ENCODE peak calls at places on chromosomes 13 and 19, in ten cellular contexts. H, B, X, K, U, A, Z, Q, I and C are unnamed samples.

GRCh38 chr19:42561512-42561911 is 33.2 kb downstream of the CEACAM8 start:
- DNase-seq in I (no peak), U (no peak), B (no peak), Q (no peak), K (no peak), Z (no peak), X (no peak), A (no peak), H (no peak), C (no peak)

GRCh38 chr13:29270536-29271045 is 324.9 kb downstream of the SLC7A1 start:
- DNase-seq in Z (no peak), A (no peak), H (no peak), I (no peak), K (no peak), U (no peak), X (no peak), Q (no peak), B (no peak), C (no peak)

GRCh38 chr19:17117250-17117789 is 41.7 kb downstream of the MYO9B start:
- DNase-seq in K (no peak), B (no peak), U (no peak), X (no peak), H (no peak), Q (no peak), I (no peak), Z (no peak), A (no peak), C (no peak)

GRCh38 chr13:66138172-66138811 is 1091.8 kb downstream of the PCDH9 start:
- DNase-seq in H (no peak), Z (no peak), I (no peak), A (no peak), U (no peak), K (no peak), B (no peak), Q (no peak), X (no peak), C (no peak)

GRCh38 chr13:44747179-44747578 is 171.0 kb upstream of the TSC22D1 start:
- DNase-seq in H (no peak), I (peak; percentile 26), A (peak; percentile 35), B (no peak), X (no peak), U (no peak), Z (no peak), Q (peak; percentile 58), K (no peak), C (no peak)

GRCh38 chr19:39599116-39599515 is 3.2 kb upstream of the LGALS13 start:
- DNase-seq in B (peak; percentile 26), A (no peak), X (no peak), I (no peak), U (peak; percentile 16), Z (no peak), H (no peak), Q (no peak), K (no peak), C (peak; percentile 31)

GRCh38 chr19:50344661-50345318 is 15.6 kb upstream of the KCNC3 start:
- DNase-seq in B (no peak), Z (no peak), I (no peak), Q (no peak), A (no peak), U (no peak), H (peak; percentile 84), X (no peak), K (no peak), C (no peak)

GRCh38 chr13:23921451-23921888 is 24.2 kb upstream of the C1QTNF9B start:
- DNase-seq in B (peak; percentile 16), Z (no peak), X (no peak), A (no peak), K (no peak), U (no peak), I (no peak), Q (peak; percentile 15), H (no peak), C (peak; percentile 44)

GRCh38 chr19:2081873-2082810 is 14.0 kb downstream of the MOB3A start:
- DNase-seq in A (peak; percentile 52), H (peak; percentile 92), K (no peak), X (peak; percentile 64), B (no peak), I (no peak), Z (peak; percentile 50), U (no peak), Q (peak; percentile 56), C (no peak)

GRCh38 chr19:45468159-45468651 is 409 bp downstream of the FOSB start:
- DNase-seq in B (no peak), H (peak; percentile 88), A (peak; percentile 35), Z (peak; percentile 35), U (peak; percentile 24), I (no peak), X (peak; percentile 48), Q (peak; percentile 45), K (peak; percentile 89), C (peak; percentile 73)

GRCh38 chr19:38949580-38950367 is 19.0 kb downstream of the MRPS12 start:
- DNase-seq in Z (peak; percentile 90), Q (peak; percentile 89), K (peak; percentile 90), H (peak; percentile 89), A (peak; percentile 85), X (peak; percentile 76), I (peak; percentile 92), U (peak; percentile 97), B (no peak), C (peak; percentile 70)

GRCh38 chr13:44715287-44716224 is 139.4 kb upstream of the TSC22D1 start:
- DNase-seq in U (peak; percentile 18), X (no peak), A (no peak), H (no peak), Z (no peak), B (no peak), I (no peak), Q (no peak), K (no peak), C (no peak)

GRCh38 chr19:1104452-1105216 is 840 bp downstream of the GPX4 start:
- DNase-seq in H (peak; percentile 93), I (peak; percentile 84), A (peak; percentile 90), K (peak; percentile 88), Z (peak; percentile 69), X (peak; percentile 82), U (peak; percentile 78), B (peak; percentile 70), Q (peak; percentile 78), C (peak; percentile 86)

GRCh38 chr13:82216165-82216564 is 1666.1 kb downstream of the SLITRK1 start:
- DNase-seq in U (no peak), X (no peak), A (no peak), H (no peak), I (no peak), K (no peak), B (no peak), Z (no peak), Q (no peak), C (no peak)
- TF ChIP-seq POLR2A in U (no peak), X (no peak), A (no peak), H (no peak), I (no peak), K (no peak), B (no peak), Z (no peak), Q (no peak), C (no peak)

DNA sequence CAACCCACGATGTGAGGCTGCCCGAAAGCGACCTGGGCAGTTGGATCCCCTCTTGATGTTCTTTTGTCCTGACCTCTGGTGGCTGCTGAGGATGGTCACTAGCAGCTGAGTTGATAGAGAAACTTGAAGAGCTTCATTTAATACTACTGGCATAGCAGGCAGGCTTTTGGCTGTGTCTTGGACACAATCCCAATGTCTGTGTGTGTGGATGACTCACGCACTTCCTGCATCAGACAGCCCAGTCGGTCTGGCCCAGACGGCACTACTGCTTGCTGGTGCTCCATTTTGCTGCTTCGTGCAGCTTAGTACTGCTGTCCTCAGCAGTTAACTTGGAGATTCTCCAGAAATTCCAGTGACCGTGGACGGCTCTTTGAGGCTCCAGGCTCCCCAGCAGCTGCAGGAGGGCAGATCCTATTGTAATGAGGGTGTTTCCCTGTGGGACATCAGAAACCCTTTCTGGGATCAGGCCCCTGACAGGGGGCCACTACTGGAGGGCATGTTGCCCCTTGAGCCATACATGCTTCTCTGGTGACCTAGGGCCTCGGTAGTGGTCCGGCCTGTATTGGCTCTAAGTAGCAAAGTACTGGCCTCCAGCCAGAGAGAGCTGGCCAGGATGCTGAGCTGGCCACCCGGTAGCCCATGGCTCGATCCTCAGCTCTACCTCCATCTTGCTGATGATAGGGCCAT is 4.5 kb downstream of the FPR3 start:
- DNase-seq in H (peak; percentile 75), B (peak; percentile 13), Z (peak; percentile 39), U (peak; percentile 93), Q (peak; percentile 88), X (peak; percentile 58), K (peak; percentile 86), I (peak; percentile 97), A (peak; percentile 88), C (peak; percentile 36)
- TF ChIP-seq POLR2A in H (no peak), B (no peak), Z (no peak), U (no peak), Q (no peak), X (no peak), K (no peak), I (no peak), A (no peak), C (no peak)

DNA sequence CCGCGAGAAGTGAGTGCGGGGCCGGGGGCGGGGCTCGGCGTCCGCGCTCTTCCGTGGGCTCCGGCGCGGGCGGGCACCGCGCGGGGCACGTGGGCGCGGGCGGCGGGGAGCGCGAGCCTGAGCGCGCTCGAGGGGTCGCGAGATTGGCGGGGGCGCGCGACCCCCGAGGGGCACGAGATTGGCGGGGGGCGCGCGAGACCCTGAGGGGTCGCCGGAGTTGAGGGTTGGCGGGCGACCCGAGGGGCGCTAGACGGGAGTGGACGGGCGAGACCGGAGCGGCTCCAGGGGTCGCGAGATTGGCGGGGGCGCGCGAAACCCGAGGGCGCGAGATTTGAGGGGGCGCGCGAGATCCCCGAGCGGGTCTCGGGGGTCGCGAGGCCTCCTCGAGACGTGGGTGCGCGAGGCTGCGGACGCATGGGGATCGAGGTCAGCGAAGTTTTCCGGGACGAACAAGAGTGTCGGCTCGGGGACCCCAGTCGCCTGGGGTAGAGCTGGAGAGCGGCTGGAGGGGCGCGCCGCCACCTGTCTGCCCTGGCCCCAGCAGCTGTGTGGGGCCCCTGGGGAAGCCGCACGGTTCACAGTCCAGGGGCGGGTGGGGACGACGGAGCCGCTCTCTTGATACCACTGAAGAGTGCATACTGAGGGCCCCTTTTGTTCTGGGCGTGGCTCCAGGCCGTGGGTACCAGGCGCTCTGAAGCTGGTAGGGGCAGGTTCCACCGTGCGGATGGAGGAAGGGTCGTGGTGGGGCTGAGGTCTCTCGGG is 682 bp downstream of the SSBP4 start:
- DNase-seq in U (no peak), Z (no peak), K (peak; percentile 85), I (peak; percentile 40), B (no peak), A (peak; percentile 53), H (peak; percentile 88), X (peak; percentile 65), Q (peak; percentile 46), C (peak; percentile 75)
- TF ChIP-seq POLR2A in U (no peak), Z (no peak), K (no peak), I (no peak), B (no peak), A (no peak), H (no peak), X (no peak), Q (no peak), C (no peak)

DNA sequence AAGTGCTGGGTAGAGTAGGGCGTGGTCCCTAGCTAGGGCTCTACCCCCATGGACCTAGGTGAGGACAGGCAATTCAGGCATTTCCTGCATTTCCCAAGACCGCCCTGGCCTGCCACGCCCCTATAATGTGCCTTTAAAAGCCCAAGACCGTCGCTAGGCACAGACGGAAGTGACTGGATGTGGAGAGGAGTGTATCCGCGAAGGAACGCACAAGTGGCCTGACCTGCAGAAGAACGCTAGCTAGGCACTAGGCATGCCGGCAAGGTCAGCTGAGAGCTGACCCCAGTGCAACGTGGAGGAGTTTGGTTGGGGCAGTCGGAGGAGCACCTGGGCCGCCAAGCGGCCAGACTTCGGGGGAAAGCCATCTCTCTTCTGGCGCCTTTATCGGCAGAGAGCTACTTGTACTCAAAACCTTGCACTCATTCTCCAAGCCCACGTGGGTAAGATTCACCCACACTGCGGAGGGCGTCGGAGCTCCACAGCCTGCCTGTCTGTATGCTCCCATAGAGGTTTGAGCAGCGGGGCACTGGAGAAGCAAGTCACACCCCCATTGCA is 370.0 kb downstream of the FGF9 start:
- DNase-seq in A (no peak), H (no peak), K (no peak), Q (peak; percentile 45), I (no peak), Z (no peak), U (peak; percentile 49), X (no peak), B (peak; percentile 78), C (no peak)
- TF ChIP-seq POLR2A in A (no peak), H (no peak), K (no peak), Q (no peak), I (no peak), Z (no peak), U (no peak), X (no peak), B (peak; percentile 47), C (no peak)